ENCODE peak calls at places on chromosome X, in eight cellular contexts. P is fibroblast of pulmonary artery; T is fibroblast of the aortic adventitia; J is PC-3; G is NCI-H1436; I is activated T-helper 1 cell treated with anti-CD3 and anti-CD28 coated beads, Interleukin-2, amount 50 U/mL, for 16 hours; U is MG63; H is fibroblast of lung. S is an unnamed sample.

GRCh38 chrX:73447311-73447794 is 500 bp downstream of the CDX4 start:
- DNase-seq in P (no peak), T (no peak), J (no peak), G (no peak), I (no peak), U (no peak), H (no peak), S (no peak)

GRCh38 chrX:80876877-80877276 is 67.2 kb upstream of the BRWD3 start:
- DNase-seq in P (peak), T (peak), J (peak), G (peak), I (no peak), U (no peak), H (peak), S (peak)

GRCh38 chrX:47723689-47724088 is 64.7 kb upstream of the UXT start:
- DNase-seq in P (no peak), T (no peak), J (no peak), G (no peak), I (no peak), U (peak), H (no peak), S (no peak)

GRCh38 chrX:40058719-40059118 is 39.0 kb downstream of the BCOR start:
- DNase-seq in P (no peak), T (no peak), J (no peak), G (peak), I (no peak), U (no peak), H (no peak), S (no peak)

GRCh38 chrX:71870337-71871098 is 40.1 kb upstream of the NHSL2 start:
- DNase-seq in P (peak), T (no peak), J (peak), G (no peak), I (no peak), U (no peak), H (no peak), S (peak)

GRCh38 chrX:65706041-65706828 is 38.8 kb downstream of the MSN start:
- DNase-seq in P (peak), T (peak), J (peak), G (no peak), I (peak), U (peak), H (peak), S (peak)

GRCh38 chrX:121008920-121009319 is 23.4 kb upstream of the CT47A1 start:
- DNase-seq in P (peak), T (peak), J (no peak), G (no peak), I (no peak), U (no peak), H (no peak), S (no peak)

GRCh38 chrX:119736206-119736764 is 22.1 kb upstream of the SOWAHD start:
- DNase-seq in P (no peak), T (no peak), J (no peak), G (no peak), I (no peak), U (peak), H (no peak), S (no peak)

GRCh38 chrX:150160656-150161055 is 202.5 kb upstream of the MAMLD1 start:
- DNase-seq in P (no peak), T (no peak), J (no peak), G (no peak), I (no peak), U (no peak), H (no peak), S (no peak)

GRCh38 chrX:41348551-41348950 is 14.6 kb downstream of the DDX3X start:
- DNase-seq in P (no peak), T (no peak), J (no peak), G (no peak), I (no peak), U (no peak), H (no peak), S (no peak)

S was measured in A673.